ENCODE peak calls at places on chromosomes 11 and 22, in five cellular contexts. B is CD8-positive, alpha-beta T cell; H is heart right ventricle; N is HAP-1; K is lung. P is an unnamed sample. For H3K27me3, the result is how much of the 10 kb centered on the place peaks cover.

GRCh38 chr22:47053865-47054185 is 291.4 kb downstream of the TBC1D22A start:
- DNase-seq in B (no peak), H (no peak), N (no peak), K (no peak), P (no peak)

GRCh38 chr11:17748761-17749721 is 14.5 kb downstream of the KCNC1 start:
- DNase-seq in B (no peak), H (no peak), N (no peak), K (no peak), P (no peak)

GRCh38 chr11:102760355-102761035 is 19.9 kb downstream of the MMP10 start:
- DNase-seq in B (no peak), H (no peak), N (no peak), K (no peak), P (peak)

GRCh38 chr11:11211888-11212287 is 141.2 kb downstream of the CSNK2A3 start:
- DNase-seq in B (no peak), H (no peak), N (no peak), K (no peak), P (no peak)

GRCh38 chr22:30305906-30306628 is 16.8 kb upstream of the CASTOR1 start:
- DNase-seq in B (no peak), H (no peak), N (no peak), K (no peak), P (no peak)

GRCh38 chr11:118343981-118344521 is at the start of gene CD3G:
- DNase-seq in B (peak), H (no peak), N (no peak), K (no peak), P (no peak)

GRCh38 chr11:120835601-120836228 is 188.2 kb upstream of the TBCEL start:
- DNase-seq in B (no peak), H (no peak), N (no peak), K (no peak), P (no peak)

GRCh38 chr11:69801513-69802335 is 17.5 kb downstream of the FGF3 start:
- DNase-seq in B (peak), H (no peak), N (peak), K (no peak), P (no peak)

GRCh38 chr22:41127447-41127846 is 35.1 kb downstream of the EP300 start:
- DNase-seq in B (no peak), H (no peak), N (no peak), K (peak), P (no peak)

GRCh38 chr22:31230871-31231621 is 18.9 kb downstream of the LIMK2 start:
- DNase-seq in B (peak), H (no peak), N (no peak), K (peak), P (no peak)

GRCh38 chr11:73409431-73409830 is 33.2 kb downstream of the RELT start:
- DNase-seq in B (no peak), H (no peak), N (no peak), K (no peak), P (no peak)

GRCh38 chr11:86672007-86672621 is at the start of gene ME3:
- DNase-seq in B (peak), H (peak), N (no peak), K (peak), P (peak)

GRCh38 chr22:20955548-20955947 is 11.5 kb upstream of the AIFM3 start:
- DNase-seq in B (no peak), H (no peak), N (no peak), K (no peak), P (no peak)

GRCh38 chr11:94926698-94927237 is 46.6 kb downstream of the CWC15 start:
- DNase-seq in B (no peak), H (peak), N (no peak), K (peak), P (peak)

GRCh38 chr11:94650756-94651155 is 83.6 kb downstream of the PIWIL4 start:
- DNase-seq in B (no peak), H (peak), N (no peak), K (no peak), P (no peak)

GRCh38 chr22:22935546-22936157 is 48.0 kb downstream of the IGLL5 start:
- DNase-seq in B (no peak), H (no peak), N (no peak), K (no peak), P (no peak)

GRCh38 chr11:103532133-103532788 is 423.0 kb downstream of the DYNC2H1 start:
- DNase-seq in B (no peak), H (no peak), N (no peak), K (no peak), P (peak)

GRCh38 chr11:4065601-4066377 is 28.8 kb upstream of the RRM1 start:
- DNase-seq in B (no peak), H (no peak), N (no peak), K (no peak), P (no peak)

GRCh38 chr11:65415499-65416340 is 6.9 kb upstream of the NEAT1 start:
- DNase-seq in B (no peak), H (no peak), N (no peak), K (no peak), P (no peak)

GRCh38 chr11:133934599-133935550 is 21.9 kb downstream of the IGSF9B start:
- DNase-seq in B (no peak), H (peak), N (peak), K (no peak), P (peak)

DNA sequence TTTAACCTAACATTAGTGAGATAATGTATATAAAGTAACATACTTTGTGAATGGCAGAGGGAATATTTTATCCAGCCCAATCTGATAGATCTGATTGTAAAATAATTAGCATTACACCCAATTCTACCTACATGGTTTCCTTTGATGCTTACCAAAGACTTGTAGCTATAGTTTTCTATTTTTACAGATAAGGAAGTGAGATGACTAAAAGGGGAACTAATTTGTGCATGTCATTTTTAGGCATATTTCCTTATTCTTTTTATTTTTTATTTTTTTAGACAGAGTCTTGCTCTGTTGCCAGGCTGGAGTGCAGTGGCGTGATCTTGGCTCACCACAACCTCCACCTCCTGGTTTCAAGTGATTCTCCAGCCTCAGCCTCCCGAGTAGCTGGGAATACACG is 793.7 kb upstream of the LRRC4C start:
- DNase-seq in B (no peak), H (no peak), N (no peak), K (no peak), P (no peak)
- H3K27me3 ChIP-seq in B (under half), H (under half), N (under half), K (under half), P (under half)

GRCh38 chr11:114304065-114304464 is 7.9 kb downstream of the NNMT start:
- DNase-seq in B (no peak), H (no peak), N (no peak), K (no peak), P (no peak)

GRCh38 chr11:114298701-114299090 is 2.5 kb downstream of the NNMT start:
- DNase-seq in B (no peak), H (no peak), N (no peak), K (no peak), P (no peak)

GRCh38 chr11:114301927-114302326 is 5.7 kb downstream of the NNMT start:
- DNase-seq in B (no peak), H (no peak), N (no peak), K (no peak), P (no peak)

GRCh38 chr11:114302663-114303062 is 6.5 kb downstream of the NNMT start:
- DNase-seq in B (no peak), H (no peak), N (no peak), K (no peak), P (no peak)

GRCh38 chr11:114301088-114301487 is 4.9 kb downstream of the NNMT start:
- DNase-seq in B (no peak), H (no peak), N (no peak), K (no peak), P (no peak)
- H3K4me3 ChIP-seq in B (no peak), H (no peak), N (no peak), K (no peak), P (no peak)

GRCh38 chr22:45868586-45869443 is 108.1 kb downstream of the WNT7B start:
- DNase-seq in B (no peak), H (no peak), N (no peak), K (no peak), P (no peak)
- H3K27me3 ChIP-seq in B (under half), H (under half), N (under half), K (under half), P (under half)

DNA sequence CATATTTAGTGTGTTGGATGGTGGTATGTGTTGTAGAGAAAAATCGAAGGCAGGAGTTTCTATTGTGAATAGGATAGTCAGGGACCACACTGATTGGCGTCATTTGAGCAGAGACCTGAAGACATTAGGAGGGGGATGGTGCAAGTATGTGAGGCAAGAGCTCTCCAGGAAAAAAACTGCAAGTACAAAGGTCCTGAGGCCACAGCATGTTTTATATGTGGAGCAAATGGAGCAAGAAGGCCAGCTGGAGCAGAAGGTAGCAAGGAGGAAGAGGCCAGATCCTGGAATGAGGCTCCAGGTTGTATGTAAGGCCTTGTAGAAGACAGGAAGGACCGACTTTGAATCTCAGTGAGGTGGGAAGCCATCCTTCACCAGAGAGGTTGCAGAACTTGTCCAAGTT is 14.2 kb upstream of the MICALL1 start:
- DNase-seq in B (no peak), H (no peak), N (no peak), K (no peak), P (no peak)
- H3K4me3 ChIP-seq in B (no peak), H (no peak), N (no peak), K (no peak), P (no peak)

GRCh38 chr11:31802609-31802989 is 8.5 kb downstream of the PAX6 start:
- DNase-seq in B (no peak), H (no peak), N (no peak), K (no peak), P (no peak)
- H3K27me3 ChIP-seq in B (half or more), H (half or more), N (under half), K (under half), P (under half)

GRCh38 chr11:57514538-57515331 is 767 bp downstream of the SLC43A1 start:
- DNase-seq in B (peak), H (peak), N (peak), K (peak), P (peak)

GRCh38 chr11:57513911-57514537 is 1.5 kb downstream of the SLC43A1 start:
- DNase-seq in B (no peak), H (peak), N (peak), K (peak), P (no peak)

GRCh38 chr11:57511741-57512430 is 3.6 kb downstream of the SLC43A1 start:
- DNase-seq in B (no peak), H (no peak), N (no peak), K (no peak), P (no peak)

GRCh38 chr11:57512646-57513445 is 2.7 kb downstream of the SLC43A1 start:
- DNase-seq in B (no peak), H (no peak), N (no peak), K (no peak), P (no peak)

DNA sequence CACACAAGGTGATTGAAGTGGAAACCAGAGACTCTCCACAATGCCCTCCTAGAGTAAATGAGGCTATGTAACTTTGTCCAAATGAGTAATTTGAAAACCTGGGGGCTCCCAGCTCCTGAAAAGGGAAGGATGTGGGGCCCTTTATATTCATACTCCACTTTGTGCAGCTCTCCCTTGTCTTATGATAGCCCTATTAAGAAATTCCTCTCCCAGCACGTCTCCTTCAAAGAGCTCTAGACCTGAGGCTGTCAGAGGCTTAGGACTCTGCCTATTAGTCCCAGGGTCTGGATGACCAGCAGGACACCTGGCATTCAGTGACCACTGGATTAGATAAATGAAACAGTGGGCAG is 2.1 kb downstream of the SLC43A1 start:
- DNase-seq in B (no peak), H (no peak), N (no peak), K (no peak), P (no peak)
- H3K4me3 ChIP-seq in B (no peak), H (no peak), N (peak), K (no peak), P (no peak)

GRCh38 chr11:1673841-1674193 is 23.2 kb upstream of the KRTAP5-6 start:
- DNase-seq in B (no peak), H (no peak), N (no peak), K (no peak), P (no peak)

GRCh38 chr11:1676254-1676740 is 20.7 kb upstream of the KRTAP5-6 start:
- DNase-seq in B (no peak), H (no peak), N (no peak), K (no peak), P (no peak)

GRCh38 chr11:1674879-1675235 is 22.1 kb upstream of the KRTAP5-6 start:
- DNase-seq in B (no peak), H (no peak), N (no peak), K (no peak), P (no peak)

GRCh38 chr11:1674194-1674878 is 22.7 kb upstream of the KRTAP5-6 start:
- DNase-seq in B (no peak), H (no peak), N (no peak), K (no peak), P (no peak)

GRCh38 chr11:1675536-1676253 is 21.3 kb upstream of the KRTAP5-6 start:
- DNase-seq in B (no peak), H (no peak), N (no peak), K (no peak), P (no peak)
- H3K27me3 ChIP-seq in B (under half), H (under half), N (under half), K (under half), P (under half)

P was measured in MG63.